ENCODE peak calls at places on chromosome 16, in nine cellular contexts. L, X, V, F, U, B, S, K and P are unnamed samples.

GRCh38 chr16:73743665-73744496 is 552.7 kb upstream of the PSMD7 start:
- DNase-seq in U (no peak), S (no peak), V (peak), L (peak), B (peak), X (peak), K (peak), F (no peak), P (no peak)

GRCh38 chr16:65353183-65353582 is 231.3 kb upstream of the CDH11 start:
- DNase-seq in V (no peak), X (no peak), S (no peak), L (no peak), K (no peak), U (no peak), B (no peak), F (no peak), P (no peak)

GRCh38 chr16:11679250-11679649 is 11.0 kb downstream of the SNN start:
- DNase-seq in B (no peak), U (no peak), X (no peak), V (no peak), F (no peak), S (no peak), L (no peak), K (no peak), P (no peak)

GRCh38 chr16:50260206-50261159 is 5.9 kb upstream of the ADCY7 start:
- DNase-seq in V (no peak), X (no peak), F (no peak), U (no peak), S (no peak), B (no peak), L (no peak), K (no peak), P (no peak)

GRCh38 chr16:67198238-67198734 is 645 bp upstream of the ELMO3 start:
- DNase-seq in U (peak), L (peak), X (peak), B (peak), F (peak), S (no peak), K (peak), V (no peak), P (peak)

GRCh38 chr16:8866118-8866883 is 2.5 kb downstream of the CARHSP1 start:
- DNase-seq in U (no peak), V (peak), X (peak), L (no peak), F (no peak), K (no peak), S (peak), B (peak), P (no peak)

GRCh38 chr16:69796285-69797118 is 34.4 kb downstream of the WWP2 start:
- DNase-seq in U (peak), X (peak), L (peak), S (peak), V (peak), F (peak), B (peak), K (peak), P (peak)

GRCh38 chr16:49581630-49582298 is 208.2 kb downstream of the C16orf78 start:
- DNase-seq in F (no peak), S (no peak), K (no peak), L (no peak), V (no peak), U (no peak), B (peak), X (no peak), P (no peak)

GRCh38 chr16:78930561-78930960 is 670.0 kb downstream of the MAF start:
- DNase-seq in S (no peak), L (no peak), F (no peak), B (no peak), X (no peak), V (no peak), U (no peak), K (no peak), P (no peak)

GRCh38 chr16:27974896-27975540 is 88.5 kb downstream of the GSG1L start:
- DNase-seq in U (no peak), V (no peak), K (no peak), L (no peak), X (no peak), F (no peak), B (no peak), S (no peak), P (no peak)

GRCh38 chr16:83969771-83970429 is 1.9 kb downstream of the NECAB2 start:
- DNase-seq in F (no peak), L (no peak), B (no peak), V (no peak), K (no peak), X (peak), S (no peak), U (no peak), P (no peak)

GRCh38 chr16:84700518-84701277 is 898 bp downstream of the USP10 start:
- DNase-seq in B (peak), X (peak), U (peak), V (peak), K (peak), S (peak), F (peak), L (peak), P (peak)

GRCh38 chr16:2482181-2483107 is 7.5 kb downstream of the TBC1D24 start:
- DNase-seq in L (peak), F (no peak), B (peak), S (peak), V (no peak), X (no peak), K (no peak), U (peak), P (peak)

GRCh38 chr16:78298986-78299385 is 199.5 kb downstream of the WWOX start:
- DNase-seq in U (no peak), S (no peak), K (no peak), X (no peak), V (peak), L (no peak), B (no peak), F (no peak), P (no peak)

GRCh38 chr16:77172964-77173363 is 18.0 kb upstream of the MON1B start:
- DNase-seq in S (no peak), X (no peak), U (no peak), B (no peak), V (no peak), L (no peak), F (peak), K (no peak), P (no peak)

GRCh38 chr16:85844786-85845185 is 45.3 kb downstream of the COX4I1 start:
- DNase-seq in L (peak), S (no peak), X (no peak), V (no peak), K (no peak), U (no peak), B (no peak), F (no peak), P (peak)

GRCh38 chr16:54718376-54718775 is 212.3 kb upstream of the IRX5 start:
- DNase-seq in X (no peak), U (no peak), S (no peak), V (no peak), K (no peak), L (no peak), F (no peak), B (no peak), P (no peak)

GRCh38 chr16:88948781-88949490 is 28.1 kb downstream of the CBFA2T3 start:
- DNase-seq in K (no peak), X (no peak), B (no peak), U (no peak), S (peak), F (no peak), V (no peak), L (peak), P (no peak)

GRCh38 chr16:23650674-23651073 is 9.4 kb downstream of the DCTN5 start:
- DNase-seq in U (no peak), K (no peak), X (peak), B (no peak), S (peak), V (no peak), L (no peak), F (peak), P (peak)

GRCh38 chr16:65002265-65002664 is 119.6 kb downstream of the CDH11 start:
- DNase-seq in S (peak), K (no peak), F (peak), V (no peak), L (peak), U (no peak), X (no peak), B (peak), P (peak)

GRCh38 chr16:1428511-1428910 is 2.4 kb upstream of the PERCC1 start:
- DNase-seq in U (no peak), S (peak), X (peak), B (no peak), F (peak), K (no peak), V (peak), L (no peak), P (no peak)
- H3K4me3 ChIP-seq in U (peak), S (no peak), X (no peak), B (no peak), F (no peak), K (no peak), V (no peak), L (no peak), P (no peak)

GRCh38 chr16:25027781-25028180 is 12.6 kb upstream of the ARHGAP17 start:
- DNase-seq in L (no peak), B (no peak), K (no peak), U (no peak), X (no peak), S (no peak), V (no peak), F (no peak), P (no peak)

GRCh38 chr16:25033852-25034251 is 18.7 kb upstream of the ARHGAP17 start:
- DNase-seq in F (no peak), B (no peak), L (peak), U (no peak), V (no peak), S (peak), X (no peak), K (no peak), P (peak)

GRCh38 chr16:25031132-25031440 is 15.9 kb upstream of the ARHGAP17 start:
- DNase-seq in S (no peak), U (no peak), X (no peak), B (no peak), V (no peak), K (no peak), F (no peak), L (no peak), P (no peak)

GRCh38 chr16:25031441-25032307 is 16.5 kb upstream of the ARHGAP17 start:
- DNase-seq in K (peak), F (peak), X (peak), V (peak), S (peak), U (peak), L (peak), B (peak), P (peak)

DNA sequence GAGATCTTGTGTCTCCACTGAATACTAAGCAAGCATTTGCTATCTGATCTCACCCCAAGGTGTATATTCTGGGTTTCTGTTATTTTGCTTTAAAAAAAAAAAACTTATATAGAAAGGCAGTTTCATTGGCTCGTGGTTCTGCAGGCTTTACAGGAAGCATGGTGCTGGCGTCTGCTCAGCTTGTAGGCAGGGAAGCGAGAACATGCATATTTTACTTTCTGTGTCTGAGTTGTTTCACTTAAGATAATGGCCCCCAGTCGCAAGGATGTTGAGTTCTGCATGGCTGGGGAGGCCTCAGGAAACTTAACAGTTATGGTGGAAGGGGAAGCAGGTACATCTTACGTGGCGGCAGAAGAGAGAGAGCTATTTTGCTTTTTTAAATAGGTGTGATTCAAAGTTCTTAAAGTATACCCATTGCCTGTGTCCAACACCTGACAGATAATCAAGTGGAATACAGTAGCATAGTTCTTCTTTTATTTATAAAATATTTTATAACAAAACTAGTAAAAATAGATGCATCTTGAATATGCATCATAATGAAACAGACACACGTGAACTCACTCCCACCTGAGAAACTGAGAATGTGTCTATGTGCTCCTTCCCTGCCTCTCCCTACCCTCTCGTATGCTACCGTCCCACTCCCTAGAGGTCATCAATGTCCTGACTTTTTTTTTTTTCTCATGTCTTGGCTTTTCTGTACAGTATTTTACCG is 15.4 kb upstream of the ARHGAP17 start:
- DNase-seq in U (no peak), X (no peak), F (no peak), B (no peak), K (no peak), L (no peak), S (no peak), V (no peak), P (no peak)
- H3K9ac ChIP-seq in U (no peak), X (no peak), F (no peak), B (no peak), K (no peak), L (no peak), S (no peak), V (no peak), P (no peak)

GRCh38 chr16:4034963-4035362 is 81.3 kb downstream of the ADCY9 start:
- DNase-seq in L (no peak), K (no peak), S (no peak), X (no peak), F (no peak), U (no peak), B (no peak), V (no peak), P (no peak)
- H3K4me3 ChIP-seq in L (no peak), K (no peak), S (no peak), X (no peak), F (no peak), U (no peak), B (no peak), V (no peak), P (no peak)

GRCh38 chr16:87543436-87544191 is 50.8 kb upstream of the ZCCHC14 start:
- DNase-seq in X (no peak), B (no peak), U (no peak), S (no peak), L (no peak), F (no peak), V (no peak), K (no peak), P (no peak)
- H3K9ac ChIP-seq in X (no peak), B (no peak), U (no peak), S (no peak), L (no peak), F (no peak), V (no peak), K (no peak), P (no peak)

GRCh38 chr16:21277927-21278706 is at the start of gene CRYM:
- DNase-seq in V (peak), F (peak), S (peak), B (peak), X (peak), K (no peak), L (peak), U (peak), P (no peak)
- H3K4me3 ChIP-seq in V (peak), F (no peak), S (peak), B (peak), X (peak), K (no peak), L (peak), U (peak), P (peak)

GRCh38 chr16:87853411-87854052 is 15.8 kb downstream of the SLC7A5 start:
- DNase-seq in B (peak), L (peak), X (peak), U (peak), K (peak), F (peak), S (peak), V (peak), P (peak)
- H3K9ac ChIP-seq in B (peak), L (peak), X (no peak), U (peak), K (peak), F (peak), S (peak), V (peak), P (peak)

GRCh38 chr16:4733211-4733742 is 794 bp downstream of the ANKS3 start:
- DNase-seq in F (no peak), S (peak), L (no peak), B (no peak), U (no peak), K (no peak), X (no peak), V (no peak), P (no peak)
- H3K4me3 ChIP-seq in F (peak), S (peak), L (peak), B (peak), U (peak), K (peak), X (peak), V (peak), P (peak)

DNA sequence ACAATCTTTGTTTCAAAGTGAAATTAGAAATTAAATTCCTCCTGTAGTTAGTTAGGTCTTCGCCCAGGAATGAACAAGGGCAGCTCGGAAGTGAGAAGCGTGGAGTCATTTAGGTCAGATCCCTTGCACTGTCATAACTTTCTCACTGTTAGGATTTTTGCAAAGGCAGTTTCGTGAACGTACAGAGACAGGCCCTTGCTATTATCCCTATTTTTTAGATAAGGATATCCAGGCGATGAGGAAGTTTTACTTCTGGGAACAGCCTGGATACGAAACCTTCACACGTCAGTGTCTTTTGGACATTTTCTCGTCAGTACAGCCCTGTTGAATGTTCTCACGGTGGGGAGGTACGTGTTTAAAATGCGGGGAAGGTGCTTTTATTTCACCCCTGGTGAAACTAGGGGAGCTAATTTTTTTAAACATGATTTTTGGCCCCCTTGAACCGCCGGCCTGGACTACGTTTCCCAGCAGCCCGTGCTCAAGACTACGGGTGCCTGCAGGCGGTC is 288 bp upstream of the RBL2 start:
- DNase-seq in K (peak), L (peak), B (no peak), U (no peak), F (no peak), S (peak), X (no peak), V (peak), P (peak)
- H3K9ac ChIP-seq in K (peak), L (peak), B (peak), U (peak), F (peak), S (peak), X (no peak), V (peak), P (peak)